ENCODE peak calls at places on chromosomes 4 and X, in four cellular contexts. J, K, A and B are unnamed samples.

GRCh38 chr4:154692311-154692818 is 51.4 kb upstream of the LRAT start:
- DNase-seq in J (no peak), K (no peak), A (no peak), B (no peak)

GRCh38 chr4:85966308-85966882 is 393.5 kb downstream of the MAPK10 start:
- DNase-seq in J (no peak), K (no peak), A (no peak), B (no peak)

GRCh38 chr4:177861551-177862094 is 419.4 kb upstream of the AGA start:
- DNase-seq in J (no peak), K (no peak), A (no peak), B (no peak)

GRCh38 chrX:1462596-1463251 is 10.0 kb upstream of the ASMTL start:
- DNase-seq in J (no peak), K (no peak), A (peak), B (no peak)

GRCh38 chr4:140092094-140092820 is 61.7 kb downstream of the MAML3 start:
- DNase-seq in J (peak), K (peak), A (no peak), B (peak)

GRCh38 chr4:152277333-152277732 is 258.6 kb downstream of the FBXW7 start:
- DNase-seq in J (no peak), K (no peak), A (no peak), B (no peak)

GRCh38 chr4:136371231-136371630 is 1161.1 kb downstream of the PCDH18 start:
- DNase-seq in J (no peak), K (no peak), A (no peak), B (no peak)

GRCh38 chrX:119503484-119503861 is 35.2 kb downstream of the SLC25A5 start:
- DNase-seq in J (no peak), K (no peak), A (peak), B (no peak)

GRCh38 chrX:154082396-154083133 is 15.0 kb downstream of the MECP2 start:
- DNase-seq in J (no peak), K (no peak), A (peak), B (no peak)

GRCh38 chr4:6044805-6045204 is 26.6 kb upstream of the C4orf50 start:
- DNase-seq in J (no peak), K (no peak), A (no peak), B (peak)

GRCh38 chr4:185470503-185471195 is 884 bp downstream of the CCDC110 start:
- DNase-seq in J (peak), K (no peak), A (peak), B (peak)

GRCh38 chr4:8098506-8098905 is 60.1 kb downstream of the ABLIM2 start:
- DNase-seq in J (no peak), K (no peak), A (no peak), B (no peak)

GRCh38 chr4:8096690-8097061 is 61.9 kb downstream of the ABLIM2 start:
- DNase-seq in J (no peak), K (no peak), A (no peak), B (no peak)

GRCh38 chr4:8095956-8096689 is 62.5 kb downstream of the ABLIM2 start:
- DNase-seq in J (no peak), K (no peak), A (peak), B (no peak)

GRCh38 chr4:8097141-8097541 is 61.5 kb downstream of the ABLIM2 start:
- DNase-seq in J (no peak), K (no peak), A (no peak), B (no peak)

GRCh38 chr4:8097721-8098345 is 60.8 kb downstream of the ABLIM2 start:
- DNase-seq in J (no peak), K (no peak), A (no peak), B (no peak)
- H3K23ac ChIP-seq in J (peak), K (no peak), A (no peak), B (no peak)

GRCh38 chrX:130171446-130172126 is at the start of gene RAB33A:
- DNase-seq in J (no peak), K (no peak), A (no peak), B (peak)
- H2AK5ac ChIP-seq in J (no peak), K (no peak), A (peak), B (no peak)

GRCh38 chr4:189362364-189362763 is 578.3 kb upstream of the FRG1 start:
- DNase-seq in J (no peak), K (no peak), A (no peak), B (no peak)
- H3K23ac ChIP-seq in J (peak), K (no peak), A (no peak), B (no peak)

DNA sequence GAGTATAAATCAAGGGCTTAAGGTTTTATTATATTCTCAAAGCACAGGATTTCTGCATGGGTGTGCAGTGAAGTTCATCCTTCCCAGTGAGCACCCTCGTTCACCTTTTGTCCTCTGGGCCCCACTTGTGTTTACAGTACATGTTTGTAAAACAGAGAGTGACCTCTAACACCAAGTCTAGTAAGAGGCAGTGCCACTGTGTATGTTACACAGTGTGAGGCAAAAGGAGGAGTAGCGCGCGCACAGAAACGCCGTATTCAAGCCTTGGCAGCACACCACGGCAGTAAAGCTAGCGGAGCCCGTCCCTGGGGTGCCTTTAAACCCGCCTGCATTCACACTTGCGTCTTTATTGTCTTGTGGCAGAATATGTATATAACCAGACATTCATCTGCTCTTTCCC is 51.9 kb downstream of the CCNI start:
- DNase-seq in J (no peak), K (no peak), A (no peak), B (no peak)
- H2AK5ac ChIP-seq in J (no peak), K (no peak), A (peak), B (no peak)

DNA sequence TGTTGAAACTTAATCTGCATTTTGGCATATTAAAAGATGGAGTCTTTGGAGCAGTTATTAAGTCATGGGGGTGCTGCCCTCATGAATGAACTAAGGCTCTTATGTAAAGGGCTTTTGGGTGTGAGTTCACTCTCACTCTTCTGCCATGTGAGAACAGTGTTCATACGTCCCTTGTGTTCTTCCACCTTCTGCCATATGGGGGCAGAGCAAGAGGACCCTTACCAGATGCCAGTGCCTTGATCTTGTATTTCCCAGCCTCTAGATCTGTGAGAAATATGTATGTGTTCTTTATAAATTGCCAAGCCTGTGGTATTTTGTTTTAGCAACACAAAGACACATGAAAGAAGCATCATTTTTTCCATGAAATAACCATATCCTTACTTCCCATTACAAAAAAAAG is 213.9 kb downstream of the SPOCK3 start:
- DNase-seq in J (no peak), K (peak), A (no peak), B (peak)
- H3K23ac ChIP-seq in J (no peak), K (no peak), A (no peak), B (no peak)

GRCh38 chr4:13670456-13671150 is 43.1 kb upstream of the BOD1L1 start:
- DNase-seq in J (no peak), K (no peak), A (no peak), B (no peak)

GRCh38 chr4:13678186-13678924 is 50.8 kb upstream of the BOD1L1 start:
- DNase-seq in J (no peak), K (no peak), A (no peak), B (no peak)

DNA sequence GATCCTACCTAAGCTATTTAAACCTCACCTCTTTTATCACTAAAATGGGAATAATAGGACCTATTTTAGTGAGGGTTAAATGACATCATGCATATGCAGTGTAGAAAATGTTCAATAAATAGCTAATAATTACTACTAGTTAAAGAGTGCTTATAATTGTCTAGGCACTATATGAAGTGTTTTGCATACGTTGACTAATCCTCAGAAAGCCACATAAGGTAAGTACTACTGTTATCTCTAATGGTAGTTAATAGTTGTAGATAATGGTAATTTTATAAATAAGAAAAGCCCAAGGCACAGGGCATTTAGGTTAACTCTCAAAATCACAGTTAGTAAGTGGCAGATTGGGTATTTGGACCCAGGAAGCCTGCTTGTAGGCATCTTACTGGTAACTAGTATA is 47.4 kb upstream of the BOD1L1 start:
- DNase-seq in J (no peak), K (no peak), A (no peak), B (no peak)
- H2AK5ac ChIP-seq in J (no peak), K (no peak), A (no peak), B (no peak)